ENCODE peak calls at places on chromosomes 12 and 14, in nine cellular contexts. X, Z, J, U, D, V, C, A and K are unnamed samples. For H3K36me3 and H3K4me1, the result is how much of the 10 kb centered on the place peaks cover.

GRCh38 chr12:1369942-1370620 is 224.3 kb downstream of the FBXL14 start:
- DNase-seq in X (no peak), C (no peak), U (no peak), D (peak), V (no peak), A (no peak), J (peak), Z (no peak), K (no peak)

GRCh38 chr12:99605-100004 is 33.0 kb downstream of the IQSEC3 start:
- DNase-seq in A (peak), U (no peak), D (peak), X (no peak), V (no peak), C (no peak), J (no peak), Z (no peak), K (peak)

GRCh38 chr14:44963775-44964380 is 1.9 kb downstream of the TOGARAM1 start:
- DNase-seq in J (no peak), Z (no peak), C (no peak), X (no peak), D (peak), A (no peak), U (no peak), V (no peak), K (no peak)

GRCh38 chr12:1873531-1874149 is 44.8 kb downstream of the CACNA2D4 start:
- DNase-seq in C (no peak), A (no peak), Z (no peak), J (no peak), U (no peak), X (no peak), D (no peak), V (no peak), K (no peak)

GRCh38 chr12:119302334-119303132 is 32.0 kb upstream of the CCDC60 start:
- DNase-seq in A (no peak), C (no peak), U (no peak), X (no peak), Z (no peak), J (no peak), D (no peak), V (no peak), K (no peak)

GRCh38 chr14:58085877-58086276 is 66.1 kb downstream of the ARMH4 start:
- DNase-seq in J (no peak), X (no peak), D (no peak), Z (no peak), C (no peak), V (no peak), U (no peak), A (no peak), K (no peak)

GRCh38 chr12:131283191-131283861 is 329.6 kb downstream of the ADGRD1 start:
- DNase-seq in D (no peak), U (no peak), V (no peak), Z (no peak), X (no peak), A (no peak), J (no peak), C (no peak), K (no peak)

GRCh38 chr14:104797112-104798044 is 1.8 kb upstream of the AKT1 start:
- DNase-seq in C (no peak), A (peak), J (no peak), X (no peak), V (no peak), Z (no peak), D (no peak), U (no peak), K (no peak)

GRCh38 chr12:65602579-65603295 is 221.5 kb upstream of the HMGA2 start:
- DNase-seq in U (peak), X (peak), C (peak), D (peak), A (peak), V (no peak), J (peak), Z (no peak), K (peak)

GRCh38 chr12:15806826-15807225 is 17.6 kb upstream of the EPS8 start:
- DNase-seq in Z (no peak), V (no peak), A (no peak), J (no peak), C (no peak), X (no peak), U (no peak), D (no peak), K (no peak)

GRCh38 chr12:11773889-11774677 is 124.6 kb downstream of the ETV6 start:
- DNase-seq in V (no peak), Z (no peak), D (no peak), J (no peak), C (no peak), X (no peak), U (no peak), A (no peak), K (no peak)

GRCh38 chr14:74324945-74325361 is 22.2 kb upstream of the ABCD4 start:
- DNase-seq in U (peak), J (peak), X (no peak), V (no peak), Z (no peak), A (peak), C (no peak), D (no peak), K (peak)

GRCh38 chr12:126369487-126370463 is 1304.5 kb downstream of the AACS start:
- DNase-seq in C (no peak), V (no peak), U (no peak), A (no peak), D (peak), J (no peak), X (no peak), Z (no peak), K (no peak)

GRCh38 chr12:16389594-16389993 is 42.1 kb downstream of the MGST1 start:
- DNase-seq in J (no peak), U (no peak), A (peak), Z (no peak), X (no peak), C (no peak), V (no peak), D (peak), K (peak)

GRCh38 chr14:20799955-20800544 is 2.6 kb downstream of the RNASE1 start:
- DNase-seq in D (no peak), U (peak), Z (no peak), X (peak), V (no peak), A (no peak), J (no peak), C (peak), K (peak)

GRCh38 chr12:50545783-50546182 is 41.0 kb downstream of the DIP2B start:
- DNase-seq in J (peak), C (no peak), X (no peak), V (no peak), Z (no peak), D (peak), A (peak), U (no peak), K (no peak)

GRCh38 chr14:76919811-76920571 is 93.8 kb downstream of the LRRC74A start:
- DNase-seq in Z (no peak), C (no peak), A (peak), U (peak), D (peak), J (peak), V (no peak), X (peak), K (peak)

GRCh38 chr14:21846227-21846885 is 172.7 kb upstream of the OR4E1 start:
- DNase-seq in U (peak), D (no peak), J (peak), Z (peak), X (peak), V (no peak), C (no peak), A (peak), K (peak)

GRCh38 chr14:24171422-24172260 is at the start of gene REC8:
- DNase-seq in X (peak), Z (peak), A (peak), J (no peak), C (peak), U (peak), V (peak), D (peak), K (peak)

GRCh38 chr12:131862994-131863710 is 31.3 kb upstream of the ULK1 start:
- DNase-seq in U (no peak), J (no peak), C (no peak), Z (no peak), V (no peak), A (peak), D (peak), X (no peak), K (no peak)

GRCh38 chr14:83164016-83164415 is 1630.4 kb upstream of the SEL1L start:
- DNase-seq in X (no peak), U (no peak), V (no peak), A (peak), D (peak), C (no peak), J (no peak), Z (no peak), K (peak)

GRCh38 chr12:56808954-56809353 is 45.8 kb downstream of the HSD17B6 start:
- DNase-seq in D (no peak), V (no peak), Z (no peak), A (peak), C (no peak), J (no peak), U (no peak), X (no peak), K (no peak)

GRCh38 chr14:87139299-87139698 is 853.7 kb downstream of the GALC start:
- DNase-seq in D (peak), C (no peak), A (no peak), U (no peak), X (no peak), V (no peak), J (no peak), Z (no peak), K (peak)

GRCh38 chr12:122137229-122137628 is 36.8 kb downstream of the IL31 start:
- DNase-seq in J (no peak), U (no peak), Z (no peak), D (no peak), V (no peak), C (no peak), A (no peak), X (no peak), K (peak)

GRCh38 chr12:97524812-97525211 is 62.2 kb downstream of the RMST start:
- DNase-seq in X (no peak), C (no peak), D (no peak), U (no peak), J (no peak), A (no peak), V (no peak), Z (no peak), K (no peak)

GRCh38 chr12:111991946-111992345 is 21.0 kb downstream of the TMEM116 start:
- DNase-seq in J (no peak), X (no peak), D (peak), A (peak), C (no peak), Z (no peak), V (no peak), U (no peak), K (peak)

GRCh38 chr12:42862055-42862454 is 272.5 kb upstream of the PRICKLE1 start:
- DNase-seq in A (no peak), X (no peak), Z (no peak), U (no peak), C (no peak), J (no peak), V (no peak), D (peak), K (no peak)

GRCh38 chr14:81517798-81518398 is 15.8 kb downstream of the SEL1L start:
- DNase-seq in D (peak), C (peak), A (peak), X (peak), J (no peak), Z (no peak), U (peak), V (no peak), K (peak)

GRCh38 chr12:68293347-68293746 is 38.8 kb downstream of the MDM1 start:
- DNase-seq in V (no peak), J (no peak), Z (no peak), A (no peak), D (no peak), X (no peak), U (no peak), C (no peak), K (no peak)

GRCh38 chr14:55160989-55161388 is 30.4 kb downstream of the DLGAP5 start:
- DNase-seq in C (no peak), Z (no peak), V (no peak), X (no peak), D (peak), U (no peak), J (no peak), A (peak), K (peak)

GRCh38 chr12:24898185-24898584 is 50.7 kb downstream of the BCAT1 start:
- DNase-seq in V (no peak), D (no peak), C (no peak), J (no peak), A (no peak), U (no peak), X (no peak), Z (no peak), K (peak)
- H3K36me3 ChIP-seq in V (under half), D (under half), C (under half), J (under half), A (under half), U (under half), X (under half), Z (under half), K (under half)

DNA sequence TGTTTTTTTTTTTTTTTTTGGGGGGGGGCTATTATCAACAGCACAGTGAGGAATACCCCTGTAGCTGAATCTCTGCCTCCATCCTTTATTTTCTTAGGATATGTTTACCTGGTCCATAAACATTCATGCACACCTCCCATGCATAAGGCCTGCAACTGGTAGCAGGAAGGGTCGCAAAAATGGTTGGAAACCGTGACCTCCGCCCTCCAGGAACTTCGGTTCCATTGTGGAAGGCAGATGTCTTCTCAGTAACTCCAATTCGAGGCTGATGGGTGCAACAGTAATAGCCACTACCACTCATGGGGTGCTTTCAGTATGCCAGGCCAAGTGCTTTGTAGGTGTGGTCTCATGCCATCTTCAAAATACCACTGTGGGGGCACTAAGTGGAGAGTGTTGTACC is 40.2 kb downstream of the ACACB start:
- DNase-seq in U (no peak), V (no peak), A (no peak), D (no peak), J (no peak), X (no peak), C (peak), Z (no peak), K (no peak)
- H3K4me1 ChIP-seq in U (under half), V (under half), A (under half), D (under half), J (under half), X (half or more), C (under half), Z (under half), K (under half)

GRCh38 chr12:70278945-70279344 is 35.7 kb downstream of the CNOT2 start:
- DNase-seq in C (no peak), U (no peak), V (no peak), J (no peak), D (no peak), A (no peak), X (no peak), Z (no peak), K (no peak)
- H3K36me3 ChIP-seq in C (under half), U (under half), V (under half), J (under half), D (under half), A (under half), X (under half), Z (under half), K (under half)

DNA sequence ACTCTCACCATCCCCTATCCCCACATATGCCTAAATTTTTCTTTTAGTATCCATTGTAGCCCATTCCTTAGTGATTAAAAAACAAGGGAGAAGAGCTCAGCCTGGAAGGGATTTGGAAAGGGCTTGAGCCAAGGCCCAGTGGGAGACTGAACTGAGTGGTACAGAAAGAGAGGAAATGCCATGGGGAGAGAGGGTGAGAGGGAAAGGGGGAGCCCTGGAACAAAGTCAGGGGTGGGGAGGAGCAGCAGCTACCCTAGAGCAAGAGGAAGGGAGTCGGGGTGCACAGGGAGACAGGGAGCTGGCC is 2.6 kb upstream of the ATN1 start:
- DNase-seq in X (no peak), C (no peak), D (no peak), U (no peak), J (no peak), V (no peak), A (no peak), Z (no peak), K (no peak)
- H3K4me1 ChIP-seq in X (under half), C (under half), D (under half), U (under half), J (under half), V (half or more), A (under half), Z (under half), K (under half)

GRCh38 chr12:106311139-106311538 is 8.6 kb downstream of the TCP11L2 start:
- DNase-seq in J (no peak), A (no peak), Z (no peak), U (no peak), V (no peak), C (no peak), X (no peak), D (no peak), K (no peak)

GRCh38 chr12:106310687-106311086 is 8.2 kb downstream of the TCP11L2 start:
- DNase-seq in C (no peak), J (no peak), X (no peak), D (no peak), V (no peak), Z (no peak), U (no peak), A (no peak), K (no peak)

GRCh38 chr12:106317406-106318082 is 15.0 kb downstream of the TCP11L2 start:
- DNase-seq in C (no peak), Z (no peak), J (no peak), D (no peak), U (no peak), V (no peak), X (no peak), A (no peak), K (no peak)

GRCh38 chr12:106309671-106310313 is 7.3 kb downstream of the TCP11L2 start:
- DNase-seq in V (no peak), C (no peak), U (no peak), X (peak), D (peak), J (no peak), Z (no peak), A (peak), K (no peak)

DNA sequence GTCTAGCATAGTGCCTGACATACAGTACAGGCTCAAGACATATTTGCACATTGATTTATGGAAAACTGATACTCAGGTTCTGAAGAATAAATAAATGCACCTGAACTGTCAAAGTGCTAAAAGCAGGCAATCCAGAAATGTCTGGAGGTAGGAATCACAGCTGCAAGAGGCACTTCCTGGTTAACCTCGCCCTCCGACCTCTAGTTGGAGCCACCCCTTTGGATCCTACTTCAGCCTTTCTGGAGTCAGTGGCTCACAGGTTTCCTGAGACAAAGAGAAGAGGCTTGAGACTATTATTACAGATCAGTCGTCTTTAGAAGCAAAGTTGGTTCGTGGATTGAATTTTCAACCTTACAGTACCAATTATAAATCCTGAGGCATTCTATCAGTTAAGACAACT is 13.0 kb downstream of the TCP11L2 start:
- DNase-seq in C (no peak), V (no peak), J (no peak), U (no peak), Z (no peak), X (no peak), D (no peak), A (no peak), K (no peak)
- H3K36me3 ChIP-seq in C (under half), V (under half), J (under half), U (under half), Z (under half), X (under half), D (under half), A (under half), K (under half)

DNA sequence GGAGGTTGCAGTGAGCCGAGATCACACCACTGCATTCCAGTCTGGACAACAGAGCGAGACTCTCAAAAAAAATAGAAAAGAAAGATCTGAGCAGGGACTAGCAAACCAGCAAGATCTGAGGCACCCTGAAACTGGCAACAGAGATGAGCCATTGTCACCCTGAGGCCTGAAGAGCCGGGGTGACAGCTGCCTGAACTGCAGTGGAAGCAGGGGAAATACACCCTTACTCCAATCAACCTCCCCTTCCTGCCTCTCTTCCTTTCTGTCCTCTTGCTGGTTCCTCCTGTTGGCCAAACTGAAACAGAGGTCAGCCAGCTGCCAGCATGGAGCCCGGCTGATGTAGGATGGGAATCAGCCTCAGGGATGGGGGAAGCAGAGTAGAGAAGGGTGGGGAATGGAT is 192.0 kb downstream of the CHST11 start:
- DNase-seq in X (no peak), U (no peak), Z (no peak), D (no peak), A (no peak), V (no peak), C (no peak), J (no peak), K (no peak)
- H3K4me1 ChIP-seq in X (under half), U (under half), Z (under half), D (under half), A (under half), V (under half), C (under half), J (under half), K (under half)

DNA sequence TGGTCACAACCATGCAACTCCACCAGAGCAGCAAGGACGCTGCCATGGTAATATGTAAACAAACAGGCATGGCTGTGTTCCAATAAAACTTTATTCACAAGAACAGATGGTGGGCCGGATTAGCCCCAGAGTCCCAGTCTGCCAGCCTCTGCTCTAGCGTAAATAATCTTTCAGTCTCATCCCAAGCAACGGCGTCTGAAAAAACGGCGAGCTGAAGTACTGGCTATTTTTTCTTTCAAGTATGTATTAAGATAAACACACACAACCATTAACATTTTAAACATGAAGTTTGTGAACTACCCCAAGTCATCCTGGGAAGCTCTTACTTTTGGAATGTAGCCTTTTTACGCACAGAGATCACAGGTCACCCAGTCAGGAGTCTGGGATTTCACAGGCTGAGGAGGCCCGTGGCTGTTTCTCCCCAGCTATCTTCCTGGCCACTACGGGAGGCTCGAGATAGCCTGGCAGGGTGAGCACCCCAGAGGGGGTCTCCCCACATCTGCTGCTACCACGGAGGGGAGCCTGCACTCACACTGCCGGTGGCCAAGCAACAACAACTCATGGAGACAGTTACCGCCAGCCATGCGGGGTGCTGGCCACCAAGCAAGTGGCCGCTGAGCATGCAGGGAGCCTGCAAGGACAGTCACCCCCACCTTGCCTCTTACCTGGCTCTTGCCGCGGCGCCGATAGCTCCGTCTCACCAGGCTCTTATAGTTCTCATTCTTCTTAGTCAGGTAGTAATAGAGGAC is 124.6 kb downstream of the RFLNA start:
- DNase-seq in J (no peak), V (no peak), X (no peak), U (no peak), Z (no peak), C (no peak), A (peak), D (no peak), K (no peak)
- H3K36me3 ChIP-seq in J (under half), V (under half), X (under half), U (under half), Z (under half), C (under half), A (half or more), D (under half), K (under half)